ENCODE peak calls at places on chromosomes 13 and 19, in six cellular contexts. G, Q, Z, E, N and C are unnamed samples.

GRCh38 chr13:50650936-50651638 is 192.4 kb downstream of the DLEU7 start:
- ATAC-seq in G (no peak), Q (no peak), Z (no peak), E (peak), N (no peak), C (no peak)

GRCh38 chr19:10114651-10115391 is 3.3 kb downstream of the P2RY11 start:
- ATAC-seq in G (peak), Q (no peak), Z (peak), E (no peak), N (no peak), C (no peak)

GRCh38 chr13:31930901-31931522 is 100.6 kb upstream of the FRY start:
- ATAC-seq in G (no peak), Q (no peak), Z (peak), E (peak), N (no peak), C (no peak)

GRCh38 chr13:97030705-97031452 is 36.6 kb upstream of the OXGR1 start:
- ATAC-seq in G (peak), Q (no peak), Z (peak), E (peak), N (no peak), C (no peak)

GRCh38 chr19:4456566-4456842 is 1.1 kb downstream of the UBXN6 start:
- ATAC-seq in G (peak), Q (no peak), Z (peak), E (no peak), N (peak), C (peak)

GRCh38 chr13:111474136-111475002 is 153.9 kb downstream of the TEX29 start:
- ATAC-seq in G (peak), Q (no peak), Z (peak), E (peak), N (no peak), C (no peak)

GRCh38 chr13:40973409-40973808 is 45.7 kb downstream of the ELF1 start:
- ATAC-seq in G (no peak), Q (no peak), Z (no peak), E (peak), N (no peak), C (no peak)

GRCh38 chr19:53545271-53546065 is 7.5 kb downstream of the ZNF331 start:
- ATAC-seq in G (peak), Q (no peak), Z (no peak), E (no peak), N (peak), C (no peak)

GRCh38 chr19:5742051-5742450 is 21.6 kb downstream of the CATSPERD start:
- ATAC-seq in G (no peak), Q (no peak), Z (no peak), E (no peak), N (no peak), C (no peak)

GRCh38 chr13:20782116-20782708 is 8.5 kb upstream of the EEF1AKMT1 start:
- ATAC-seq in G (no peak), Q (no peak), Z (no peak), E (peak), N (no peak), C (no peak)

GRCh38 chr19:13381827-13382632 is 124.2 kb downstream of the CACNA1A start:
- ATAC-seq in G (no peak), Q (no peak), Z (peak), E (no peak), N (no peak), C (no peak)

GRCh38 chr13:31121327-31122140 is 40.2 kb downstream of the HSPH1 start:
- ATAC-seq in G (no peak), Q (no peak), Z (no peak), E (no peak), N (peak), C (no peak)

GRCh38 chr19:38441660-38442348 is 8.3 kb downstream of the RYR1 start:
- ATAC-seq in G (peak), Q (no peak), Z (peak), E (peak), N (no peak), C (no peak)

GRCh38 chr19:4570916-4571304 is 11.4 kb upstream of the SEMA6B start:
- ATAC-seq in G (no peak), Q (no peak), Z (no peak), E (no peak), N (no peak), C (no peak)

GRCh38 chr13:42011601-42012401 is 36.6 kb upstream of the DGKH start:
- ATAC-seq in G (no peak), Q (no peak), Z (peak), E (peak), N (no peak), C (peak)

GRCh38 chr13:72403396-72404010 is 323.9 kb downstream of the MZT1 start:
- ATAC-seq in G (no peak), Q (no peak), Z (no peak), E (no peak), N (no peak), C (no peak)

DNA sequence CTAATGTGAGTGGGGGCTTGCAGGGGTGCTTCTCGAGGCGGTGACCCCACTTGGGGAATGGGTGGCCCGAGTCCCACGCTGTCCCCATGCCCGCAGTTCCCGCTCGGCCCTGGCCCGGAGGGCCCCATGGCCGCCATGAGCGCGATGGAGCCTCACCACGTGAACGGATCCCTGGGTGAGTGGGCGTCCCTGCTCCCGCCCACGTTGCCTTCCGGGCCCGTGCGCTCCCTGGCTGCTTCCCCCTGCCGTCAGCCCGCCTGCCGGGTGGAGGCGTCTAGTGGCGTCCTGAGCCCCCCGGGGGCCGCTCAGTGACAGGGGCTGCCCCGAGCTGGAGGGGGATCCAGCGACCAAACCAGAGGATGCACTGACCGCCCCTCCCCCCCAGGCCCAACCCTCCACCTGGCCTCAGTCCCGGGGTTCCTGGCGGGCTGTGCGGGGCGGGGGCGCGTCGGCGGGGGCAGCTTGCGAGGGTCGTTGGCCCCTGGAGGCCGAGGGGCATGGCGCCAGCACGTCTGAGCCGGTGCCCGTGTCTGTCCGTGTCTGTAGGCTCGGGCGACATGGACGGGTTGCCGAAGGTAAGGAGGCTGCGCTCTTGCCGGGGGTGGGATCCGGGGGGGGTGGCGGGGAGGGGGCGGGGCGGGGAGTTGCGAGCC is 4.8 kb downstream of the ISYNA1 start:
- ATAC-seq in G (no peak), Q (no peak), Z (peak), E (peak), N (no peak), C (no peak)
- H3K4me3 ChIP-seq in G (no peak), Q (peak), Z (peak), E (peak), N (peak), C (peak)

DNA sequence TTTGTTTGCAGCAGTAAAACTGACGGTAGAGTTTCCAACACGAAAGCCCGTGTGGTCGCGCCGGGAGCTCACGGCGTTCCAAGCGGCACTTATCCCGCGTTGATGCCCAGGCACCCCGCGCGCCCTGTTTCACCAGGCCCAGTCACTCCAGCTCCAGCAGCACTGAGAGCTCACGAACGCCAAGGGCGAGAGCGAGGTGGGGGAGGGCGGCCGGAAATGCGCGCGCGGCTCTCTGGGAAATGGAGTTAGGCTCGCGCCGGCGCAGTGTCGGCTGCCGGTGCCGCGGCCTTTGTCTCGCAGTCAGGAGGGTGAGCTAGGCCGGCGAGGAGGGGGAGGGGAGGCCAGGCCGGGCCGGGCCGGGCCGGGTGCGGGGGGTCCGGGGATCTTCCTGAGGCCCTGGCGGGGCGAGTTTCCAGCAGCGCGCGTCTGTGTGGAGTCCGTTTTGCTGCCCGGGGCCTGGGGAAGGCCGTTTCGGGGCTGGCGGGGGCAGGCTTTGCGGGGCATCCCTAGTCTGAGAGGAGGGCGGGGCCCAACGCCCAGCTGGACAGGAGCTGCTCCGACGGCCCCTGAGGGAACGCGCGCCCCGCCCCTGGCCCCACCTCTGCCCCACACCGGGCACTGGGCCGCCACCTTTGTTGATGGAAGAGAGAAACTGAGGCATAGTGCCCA is at the start of gene ZNF135:
- ATAC-seq in G (no peak), Q (peak), Z (no peak), E (no peak), N (peak), C (peak)
- TF ChIP-seq POLR2A in G (no peak), Q (no peak), Z (no peak), E (no peak), N (no peak), C (peak)

GRCh38 chr13:29903524-29903923 is 53.1 kb upstream of the UBL3 start:
- ATAC-seq in G (no peak), Q (no peak), Z (no peak), E (no peak), N (no peak), C (no peak)

GRCh38 chr13:29906432-29907011 is 56.1 kb upstream of the UBL3 start:
- ATAC-seq in G (no peak), Q (no peak), Z (no peak), E (no peak), N (no peak), C (no peak)

GRCh38 chr13:29901714-29902631 is 51.6 kb upstream of the UBL3 start:
- ATAC-seq in G (peak), Q (no peak), Z (no peak), E (no peak), N (peak), C (no peak)

GRCh38 chr13:29905845-29906244 is 55.4 kb upstream of the UBL3 start:
- ATAC-seq in G (no peak), Q (no peak), Z (no peak), E (no peak), N (no peak), C (peak)

GRCh38 chr13:29902632-29903305 is 52.4 kb upstream of the UBL3 start:
- ATAC-seq in G (no peak), Q (no peak), Z (no peak), E (no peak), N (no peak), C (no peak)
- H3K4me3 ChIP-seq in G (no peak), Q (no peak), Z (no peak), E (no peak), N (no peak), C (no peak)

DNA sequence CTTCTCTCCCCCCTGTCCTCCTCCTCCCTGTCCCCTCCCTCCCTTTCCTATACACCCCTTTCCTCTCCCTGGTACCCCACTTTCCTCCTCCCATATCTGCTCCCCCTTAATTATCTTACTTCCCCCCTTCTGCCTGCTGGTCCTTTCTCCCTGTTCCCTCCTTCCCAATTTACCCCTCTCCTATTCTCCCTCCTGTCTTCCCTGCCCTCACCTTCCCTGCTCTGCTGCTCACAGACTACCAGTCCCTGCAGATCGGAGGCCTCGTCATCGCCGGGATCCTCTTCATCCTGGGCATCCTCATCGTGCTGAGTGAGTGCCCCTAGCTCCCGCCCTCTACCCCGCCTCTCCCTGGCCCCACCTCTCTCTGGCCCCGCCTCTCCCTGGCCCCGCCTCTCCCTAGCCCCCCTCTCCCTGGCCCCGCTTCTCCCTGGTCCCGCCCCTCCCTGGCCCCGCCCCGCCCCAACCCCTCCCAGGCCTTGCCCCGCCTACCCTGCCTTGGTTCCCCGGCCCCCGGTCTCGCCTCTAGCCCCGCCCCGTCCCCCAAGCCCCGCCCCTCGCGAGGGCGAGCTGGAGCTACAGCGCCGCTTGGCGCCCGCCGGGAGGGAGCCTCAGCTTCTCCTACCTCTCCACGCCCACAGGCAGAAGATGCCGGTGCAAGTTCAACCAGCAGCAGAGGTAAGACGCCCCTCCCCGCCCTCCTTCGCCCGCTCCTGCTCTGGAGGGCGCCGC is 2.0 kb upstream of the FXYD7 start:
- ATAC-seq in G (peak), Q (peak), Z (peak), E (peak), N (peak), C (peak)
- TF ChIP-seq POLR2A in G (no peak), Q (peak), Z (no peak), E (no peak), N (peak), C (peak)

DNA sequence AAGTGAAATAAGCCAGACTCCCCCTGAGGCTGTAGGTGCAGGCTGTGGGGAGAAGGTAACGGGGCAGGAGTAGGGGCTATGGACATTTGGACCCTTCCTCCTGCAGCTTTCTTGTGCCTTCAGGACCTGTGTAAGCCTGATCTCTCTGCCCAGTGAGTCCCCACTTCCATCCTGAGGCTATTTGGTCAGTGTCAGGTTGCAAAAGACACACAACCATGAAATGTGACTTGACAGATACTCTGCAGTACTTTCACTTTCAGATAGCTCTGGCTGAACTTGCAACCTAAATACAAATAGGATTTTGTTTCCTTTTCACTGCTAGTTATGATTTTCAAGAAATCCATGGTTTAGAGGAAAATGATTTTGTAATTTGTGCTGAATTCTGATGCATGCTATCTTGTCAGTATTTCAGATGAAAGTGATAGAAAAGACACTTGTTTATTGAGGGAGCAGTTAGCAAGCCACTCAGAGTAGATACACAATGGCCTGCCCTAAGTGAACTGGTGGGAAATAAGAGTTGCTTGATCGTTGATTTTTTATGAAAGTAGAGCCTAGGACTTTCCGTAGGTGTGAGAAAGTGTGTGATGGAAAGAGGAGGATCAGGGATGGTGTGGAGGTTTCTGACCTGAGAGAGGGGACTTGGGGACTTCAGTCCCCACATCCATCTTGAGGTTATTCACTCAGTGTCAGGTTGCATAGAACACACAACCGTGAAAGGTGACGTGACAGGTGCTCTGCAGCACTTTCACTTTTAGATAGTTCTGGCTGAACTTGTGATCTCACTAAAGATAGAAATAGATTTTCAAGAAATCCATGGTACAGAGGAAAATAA is 18.0 kb upstream of the EID2 start:
- ATAC-seq in G (peak), Q (no peak), Z (peak), E (peak), N (peak), C (no peak)
- H3K4me3 ChIP-seq in G (no peak), Q (no peak), Z (no peak), E (peak), N (no peak), C (no peak)

GRCh38 chr13:113897161-113897560 is 33.3 kb upstream of the GAS6 start:
- ATAC-seq in G (peak), Q (no peak), Z (no peak), E (no peak), N (no peak), C (peak)
- TF ChIP-seq POLR2A in G (no peak), Q (no peak), Z (no peak), E (no peak), N (no peak), C (no peak)

GRCh38 chr13:46595136-46595917 is 42.4 kb downstream of the LRCH1 start:
- ATAC-seq in G (no peak), Q (peak), Z (no peak), E (peak), N (peak), C (peak)
- H3K4me3 ChIP-seq in G (no peak), Q (no peak), Z (no peak), E (peak), N (no peak), C (no peak)

GRCh38 chr19:49830766-49831165 is 12.7 kb downstream of the MED25 start:
- ATAC-seq in G (no peak), Q (no peak), Z (no peak), E (no peak), N (no peak), C (no peak)
- TF ChIP-seq POLR2A in G (no peak), Q (no peak), Z (no peak), E (no peak), N (no peak), C (no peak)

DNA sequence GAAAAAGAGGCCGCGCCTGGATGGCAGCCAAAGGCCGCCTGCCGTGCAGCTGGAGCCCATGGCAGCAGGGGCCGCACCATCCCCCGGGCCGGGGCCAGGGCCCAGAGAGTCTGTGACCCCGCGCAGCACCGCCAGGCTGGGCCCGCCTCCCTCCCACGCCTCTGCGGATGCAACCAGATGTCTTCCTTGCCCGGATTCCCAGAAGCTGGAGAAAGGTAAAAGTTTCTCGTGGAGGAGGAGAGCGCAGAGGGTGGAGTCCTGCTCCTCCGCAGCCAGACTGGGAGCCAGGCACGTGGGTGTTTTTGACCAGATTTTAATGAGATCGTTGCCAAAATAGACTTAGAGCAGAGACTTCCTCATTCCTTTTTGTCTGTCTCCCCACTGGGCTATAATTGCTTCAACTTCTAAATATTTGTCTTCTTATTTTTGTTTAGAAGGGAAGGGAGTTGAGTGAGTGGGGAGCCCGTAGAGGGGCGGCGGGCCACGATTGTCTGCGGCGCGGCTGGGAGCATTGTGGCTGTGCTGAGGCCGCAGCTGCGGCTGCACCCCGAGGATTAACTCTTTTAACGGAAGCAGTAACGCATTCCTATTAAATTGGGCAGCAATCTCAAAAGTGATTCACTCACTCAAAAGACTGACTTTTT is 22.8 kb upstream of the NDUFS7 start:
- ATAC-seq in G (no peak), Q (peak), Z (no peak), E (no peak), N (peak), C (peak)
- H3K4me3 ChIP-seq in G (no peak), Q (no peak), Z (no peak), E (no peak), N (no peak), C (peak)

DNA sequence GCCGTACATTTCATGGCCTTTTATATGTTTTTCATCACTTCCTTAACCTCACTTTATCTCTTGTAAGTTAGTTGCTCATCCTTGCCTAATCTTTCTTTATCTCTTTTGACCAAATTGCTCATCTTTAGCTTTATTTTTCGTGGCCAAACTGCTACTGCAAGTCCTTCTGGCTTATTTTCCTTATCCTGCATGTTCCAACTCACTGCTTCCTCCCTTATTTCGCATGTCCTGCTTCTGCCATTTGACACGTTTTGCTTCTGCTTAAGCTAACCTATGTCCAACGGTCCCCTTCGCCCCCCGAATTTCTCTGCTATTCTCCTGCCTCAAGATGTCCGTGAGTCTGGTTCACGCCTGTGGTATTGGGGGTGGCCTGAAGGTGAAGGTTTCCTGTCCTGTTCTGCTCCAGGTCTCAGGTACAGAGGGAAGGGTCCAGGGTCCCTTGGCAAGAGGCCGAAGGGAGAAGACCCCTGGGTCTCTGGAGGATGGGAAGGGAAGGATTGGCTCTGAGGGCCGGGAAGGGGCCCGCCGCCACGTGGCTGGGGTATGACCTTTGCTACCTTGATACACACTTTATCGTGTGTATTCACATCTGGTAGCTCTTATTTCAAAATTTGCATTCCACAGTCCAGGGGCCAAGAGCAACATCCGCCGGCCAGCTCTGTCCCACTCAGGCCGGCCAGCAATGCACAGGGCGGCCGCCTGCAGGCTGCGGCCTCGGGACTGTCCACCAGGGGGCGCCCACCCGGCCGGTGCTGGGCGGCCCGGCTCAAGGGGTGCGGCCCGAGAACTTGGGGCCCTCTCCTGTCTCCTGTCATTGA is 2.9 kb upstream of the C19orf85 start:
- ATAC-seq in G (peak), Q (peak), Z (peak), E (peak), N (peak), C (peak)
- TF ChIP-seq POLR2A in G (no peak), Q (no peak), Z (no peak), E (no peak), N (no peak), C (no peak)